ENCODE peak calls at places on chromosome 4, in eight cellular contexts. M, I, V, U, T, F, C and L are unnamed samples.

GRCh38 chr4:89001647-89002518 is 55.1 kb downstream of the FAM13A start:
- DNase-seq in M (no peak), C (no peak), V (no peak), U (no peak), F (no peak), T (no peak), I (no peak), L (no peak)

GRCh38 chr4:39664828-39665731 is 26.4 kb upstream of the SMIM14 start:
- DNase-seq in V (no peak), U (no peak), T (no peak), M (peak), C (no peak), I (no peak), F (no peak), L (no peak)

GRCh38 chr4:107299646-107300045 is 263.5 kb upstream of the DKK2 start:
- DNase-seq in V (no peak), M (no peak), T (no peak), C (no peak), U (no peak), I (no peak), F (no peak), L (no peak)

GRCh38 chr4:152970102-152970820 is 34.1 kb downstream of the FHDC1 start:
- DNase-seq in T (no peak), I (no peak), U (no peak), C (no peak), F (no peak), V (no peak), M (no peak), L (no peak)

GRCh38 chr4:7911044-7911578 is 28.6 kb downstream of the AFAP1 start:
- DNase-seq in U (no peak), M (peak), V (no peak), I (no peak), F (peak), C (no peak), T (no peak), L (no peak)

GRCh38 chr4:54714631-54715030 is 56.9 kb downstream of the KIT start:
- DNase-seq in F (no peak), T (no peak), U (no peak), M (no peak), C (no peak), I (no peak), V (no peak), L (no peak)

GRCh38 chr4:154124539-154125255 is 335.8 kb upstream of the SFRP2 start:
- DNase-seq in T (no peak), U (no peak), M (no peak), V (no peak), F (no peak), I (no peak), C (no peak), L (no peak)

GRCh38 chr4:57023104-57023503 is 44.4 kb downstream of the POLR2B start:
- DNase-seq in F (no peak), V (no peak), T (no peak), I (no peak), C (no peak), M (no peak), U (no peak), L (no peak)

GRCh38 chr4:8534129-8534528 is 46.1 kb upstream of the GPR78 start:
- DNase-seq in I (peak), M (no peak), F (no peak), C (no peak), U (no peak), T (no peak), V (peak), L (peak)

GRCh38 chr4:67721770-67722597 is 21.0 kb upstream of the UBA6 start:
- DNase-seq in I (no peak), M (peak), F (no peak), U (no peak), V (no peak), T (no peak), C (no peak), L (no peak)

GRCh38 chr4:67717586-67717985 is 16.6 kb upstream of the UBA6 start:
- DNase-seq in U (no peak), T (no peak), M (no peak), V (no peak), C (no peak), I (no peak), F (no peak), L (no peak)

GRCh38 chr4:67719953-67720617 is 19.1 kb upstream of the UBA6 start:
- DNase-seq in C (no peak), T (no peak), M (no peak), F (no peak), V (no peak), I (no peak), U (no peak), L (no peak)

GRCh38 chr4:67723949-67724348 is 23.0 kb upstream of the UBA6 start:
- DNase-seq in F (no peak), M (no peak), T (no peak), C (no peak), I (no peak), U (no peak), V (peak), L (peak)

GRCh38 chr4:67721317-67721769 is 20.4 kb upstream of the UBA6 start:
- DNase-seq in C (no peak), M (no peak), F (no peak), U (no peak), I (no peak), T (no peak), V (no peak), L (no peak)
- TF ChIP-seq CTCF in C (no peak), M (no peak), F (no peak), U (no peak), I (no peak), T (no peak), V (no peak), L (no peak)

GRCh38 chr4:90234916-90235547 is 107.8 kb downstream of the CCSER1 start:
- DNase-seq in V (no peak), I (peak), U (no peak), C (no peak), T (no peak), M (no peak), F (no peak), L (no peak)
- TF ChIP-seq EP300 in V (no peak), I (no peak), U (no peak), C (no peak), T (no peak), M (no peak), F (no peak), L (no peak)

GRCh38 chr4:36041340-36041739 is 203.0 kb downstream of the ARAP2 start:
- DNase-seq in U (no peak), F (no peak), M (no peak), I (no peak), T (no peak), C (no peak), V (no peak), L (no peak)

GRCh38 chr4:36037127-36037526 is 207.2 kb downstream of the ARAP2 start:
- DNase-seq in M (no peak), V (no peak), I (no peak), U (no peak), C (no peak), F (no peak), T (no peak), L (no peak)

GRCh38 chr4:36042122-36042970 is 202.0 kb downstream of the ARAP2 start:
- DNase-seq in I (no peak), F (no peak), C (no peak), T (no peak), M (no peak), U (no peak), V (no peak), L (no peak)

GRCh38 chr4:36038521-36038920 is 205.8 kb downstream of the ARAP2 start:
- DNase-seq in F (no peak), I (no peak), U (no peak), C (no peak), T (no peak), V (no peak), M (no peak), L (no peak)

DNA sequence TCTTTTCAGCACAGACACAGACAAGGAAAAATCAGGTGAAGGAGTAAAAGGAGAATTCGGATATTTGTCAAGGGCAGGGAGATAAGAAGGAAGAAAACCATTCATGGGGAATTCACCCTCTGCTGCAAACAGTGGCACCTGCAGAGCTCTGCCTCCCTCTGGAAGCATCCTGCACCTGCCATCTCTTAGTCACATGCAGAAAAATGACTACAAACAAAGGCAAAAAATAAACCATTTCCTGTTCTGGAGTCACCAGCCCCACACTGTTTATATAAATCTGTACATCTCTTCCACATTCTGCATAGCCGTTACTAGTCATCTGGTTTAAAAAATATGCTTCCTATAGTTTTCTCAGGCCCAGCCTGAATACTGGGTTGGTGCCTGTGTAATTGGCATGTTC is 205.3 kb downstream of the ARAP2 start:
- DNase-seq in F (no peak), M (no peak), U (no peak), I (no peak), C (no peak), T (no peak), V (no peak), L (no peak)
- TF ChIP-seq CTCF in F (no peak), M (no peak), U (no peak), I (no peak), C (no peak), T (no peak), V (peak), L (no peak)

DNA sequence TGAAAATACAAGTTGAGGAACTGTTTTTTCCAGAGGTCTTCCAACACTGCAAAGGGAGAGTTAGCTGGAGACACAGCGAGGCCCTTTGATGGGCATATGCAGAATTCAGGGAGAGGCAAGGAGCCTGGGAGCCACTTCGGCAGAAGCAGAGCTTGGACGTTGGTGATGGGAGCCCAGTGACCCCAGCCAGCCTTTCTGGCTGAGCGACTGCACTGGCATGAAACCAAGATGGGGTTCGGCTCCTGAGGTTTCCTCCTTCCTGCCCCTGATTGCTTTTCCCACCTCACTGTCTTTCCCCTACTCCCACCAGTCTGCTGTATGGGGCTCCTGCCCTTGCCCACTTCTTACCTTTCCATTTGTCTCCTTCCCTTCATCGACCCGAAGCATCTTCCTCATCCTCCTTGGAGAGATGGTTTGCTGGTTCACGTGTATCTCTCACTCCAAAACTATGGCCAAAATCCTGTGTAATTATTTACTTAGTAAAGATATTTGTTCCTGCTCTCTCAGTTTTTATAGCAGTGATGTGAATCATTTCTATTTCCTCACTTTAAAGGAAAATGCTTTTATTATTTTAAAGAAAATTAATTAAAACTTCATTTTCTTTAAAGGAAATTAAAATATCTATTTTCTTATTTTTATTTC is 100.5 kb downstream of the NFKB1 start:
- DNase-seq in U (no peak), V (no peak), I (no peak), F (no peak), M (no peak), C (no peak), T (no peak), L (no peak)
- TF ChIP-seq EP300 in U (no peak), V (no peak), I (no peak), F (no peak), M (no peak), C (no peak), T (no peak), L (no peak)

GRCh38 chr4:16757080-16757521 is 141.3 kb downstream of the LDB2 start:
- DNase-seq in T (no peak), M (no peak), I (no peak), U (no peak), F (no peak), V (no peak), C (no peak), L (no peak)

GRCh38 chr4:16750216-16750615 is 148.2 kb downstream of the LDB2 start:
- DNase-seq in F (no peak), U (no peak), M (no peak), V (no peak), I (no peak), C (no peak), T (no peak), L (no peak)

GRCh38 chr4:16754104-16754503 is 144.3 kb downstream of the LDB2 start:
- DNase-seq in F (no peak), T (no peak), M (no peak), V (no peak), I (no peak), C (no peak), U (no peak), L (no peak)

GRCh38 chr4:16750882-16751642 is 147.4 kb downstream of the LDB2 start:
- DNase-seq in I (no peak), F (no peak), M (no peak), C (no peak), V (no peak), U (no peak), T (no peak), L (no peak)

GRCh38 chr4:16752150-16752549 is 146.3 kb downstream of the LDB2 start:
- DNase-seq in M (no peak), T (no peak), F (no peak), C (no peak), U (no peak), V (no peak), I (no peak), L (no peak)
- TF ChIP-seq CTCF in M (no peak), T (no peak), F (no peak), C (no peak), U (peak), V (no peak), I (no peak), L (no peak)

GRCh38 chr4:71107732-71108131 is 114.3 kb downstream of the DCK start:
- DNase-seq in M (no peak), I (no peak), C (no peak), T (no peak), V (no peak), F (no peak), U (no peak), L (no peak)
- TF ChIP-seq EP300 in M (no peak), I (no peak), C (no peak), T (no peak), V (no peak), F (no peak), U (no peak), L (no peak)

GRCh38 chr4:1767058-1767769 is 25.9 kb upstream of the FGFR3 start:
- DNase-seq in V (no peak), F (no peak), T (no peak), M (peak), U (no peak), C (no peak), I (no peak), L (no peak)

GRCh38 chr4:1766336-1767057 is 26.6 kb upstream of the FGFR3 start:
- DNase-seq in U (no peak), I (no peak), C (no peak), V (peak), F (no peak), T (no peak), M (peak), L (peak)

GRCh38 chr4:1769692-1770091 is 23.4 kb upstream of the FGFR3 start:
- DNase-seq in C (no peak), M (no peak), T (no peak), I (no peak), F (no peak), V (no peak), U (no peak), L (no peak)

GRCh38 chr4:1768367-1769034 is 24.6 kb upstream of the FGFR3 start:
- DNase-seq in V (no peak), T (no peak), F (no peak), C (no peak), M (no peak), I (no peak), U (no peak), L (peak)

DNA sequence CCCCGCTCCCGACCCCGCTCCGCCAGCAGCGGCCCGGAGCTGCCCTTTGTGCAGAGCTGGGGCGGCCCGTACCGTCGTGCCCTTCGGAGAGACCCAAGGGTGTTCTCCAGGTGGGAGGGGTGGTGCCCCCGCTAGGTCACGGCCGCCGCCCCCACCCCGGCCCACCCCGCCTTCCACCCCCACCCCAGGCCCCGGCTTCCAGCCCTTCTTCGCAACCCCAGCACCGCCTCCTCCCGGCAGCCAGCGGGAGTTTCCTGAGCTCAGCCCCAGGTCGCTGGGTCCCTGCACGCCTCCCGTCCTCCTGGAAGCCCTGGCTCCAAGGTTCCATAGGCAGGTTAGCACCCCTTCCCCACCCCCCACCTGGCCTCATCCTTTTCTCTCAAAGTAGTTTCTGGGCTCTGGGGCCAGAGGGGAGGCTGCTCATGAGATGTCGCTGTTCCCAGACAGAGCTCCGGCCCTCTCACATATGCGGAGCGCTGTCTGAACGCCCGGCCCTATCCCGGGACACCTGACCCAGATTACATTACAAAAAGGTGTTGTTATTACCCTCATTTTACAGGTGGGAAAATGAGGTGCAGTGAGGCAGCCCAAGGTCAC is 25.2 kb upstream of the FGFR3 start:
- DNase-seq in I (peak), C (no peak), V (peak), M (peak), U (no peak), T (no peak), F (no peak), L (no peak)
- TF ChIP-seq CTCF in I (no peak), C (no peak), V (peak), M (peak), U (no peak), T (peak), F (no peak), L (peak)

GRCh38 chr4:94757192-94758140 is at the start of gene BMPR1B:
- DNase-seq in V (peak), F (no peak), T (no peak), C (no peak), U (peak), M (peak), I (no peak), L (no peak)
- TF ChIP-seq EP300 in V (no peak), F (no peak), T (no peak), C (no peak), U (no peak), M (no peak), I (no peak), L (no peak)